ENCODE peak calls at places on chromosomes 6 and 20, in eight cellular contexts. Y is progenitor cell of endocrine pancreas, Q is psoas muscle, T is heart right ventricle, W is endothelial cell, G is IMR-90, O is HCT116, X is adrenal gland. E is an unnamed sample.

GRCh38 chr20:59800309-59800708 is 133.1 kb downstream of the SYCP2 start:
- DNase-seq in Y (no peak), Q (no peak), T (no peak), W (no peak), G (no peak), O (no peak), X (no peak), E (no peak)

GRCh38 chr6:80608881-80609280 is 502.4 kb downstream of the BCKDHB start:
- DNase-seq in Y (no peak), Q (no peak), T (no peak), W (no peak), G (peak), O (no peak), X (no peak), E (no peak)

GRCh38 chr6:47026679-47027078 is 15.5 kb downstream of the ADGRF1 start:
- DNase-seq in Y (no peak), Q (no peak), T (no peak), W (no peak), G (no peak), O (no peak), X (no peak), E (no peak)

GRCh38 chr20:34954905-34955231 is 738 bp downstream of the GSS start:
- DNase-seq in Y (no peak), Q (peak), T (peak), W (peak), G (peak), O (peak), X (peak), E (peak)

GRCh38 chr6:93017213-93017612 is 402.1 kb downstream of the EPHA7 start:
- DNase-seq in Y (no peak), Q (no peak), T (no peak), W (no peak), G (no peak), O (no peak), X (no peak), E (no peak)

GRCh38 chr20:50188879-50189680 is 1.6 kb upstream of the CEBPB start:
- DNase-seq in Y (no peak), Q (peak), T (no peak), W (no peak), G (no peak), O (no peak), X (peak), E (no peak)

GRCh38 chr6:87755697-87756671 is 54.0 kb upstream of the AKIRIN2 start:
- DNase-seq in Y (no peak), Q (no peak), T (no peak), W (no peak), G (peak), O (no peak), X (no peak), E (no peak)

GRCh38 chr6:53236241-53236640 is 87.6 kb upstream of the GCM1 start:
- DNase-seq in Y (no peak), Q (no peak), T (no peak), W (no peak), G (no peak), O (no peak), X (no peak), E (no peak)

GRCh38 chr6:165987483-165988305 is 180.0 kb downstream of the TBXT start:
- DNase-seq in Y (peak), Q (peak), T (peak), W (peak), G (peak), O (no peak), X (peak), E (peak)

GRCh38 chr20:13947719-13948118 is 42.7 kb downstream of the SEL1L2 start:
- DNase-seq in Y (no peak), Q (no peak), T (no peak), W (no peak), G (no peak), O (no peak), X (no peak), E (no peak)

GRCh38 chr20:13953227-13953626 is 37.2 kb downstream of the SEL1L2 start:
- DNase-seq in Y (no peak), Q (no peak), T (no peak), W (no peak), G (no peak), O (no peak), X (no peak), E (no peak)
- TF ChIP-seq CTCF in Y (peak), Q (no peak), T (no peak), W (no peak), G (no peak), O (peak), X (no peak), E (no peak)

DNA sequence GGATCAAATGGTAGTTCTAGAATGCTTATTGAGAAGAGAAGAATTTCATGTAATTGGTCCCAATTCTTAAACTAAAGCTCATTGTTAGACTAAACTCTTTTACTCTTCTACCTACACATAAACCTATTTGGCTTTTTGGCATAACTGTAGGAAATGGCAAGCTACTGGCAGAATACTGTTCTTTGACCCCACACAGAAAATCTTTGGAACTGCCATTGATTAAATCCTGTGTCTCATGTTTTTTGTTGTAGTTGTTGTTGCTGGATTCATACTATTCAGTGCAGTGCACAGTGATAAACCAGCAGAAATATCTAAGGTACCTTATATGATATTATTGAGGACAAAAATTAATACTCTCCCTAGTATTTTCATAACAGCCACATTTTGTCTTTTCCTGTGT is 242.1 kb upstream of the SGK1 start:
- DNase-seq in Y (no peak), Q (no peak), T (no peak), W (no peak), G (no peak), O (no peak), X (no peak), E (no peak)
- TF ChIP-seq CTCF in Y (no peak), Q (no peak), T (no peak), W (no peak), G (no peak), O (no peak), X (no peak), E (no peak)

GRCh38 chr6:130148181-130148580 is 74.6 kb downstream of the SAMD3 start:
- DNase-seq in Y (no peak), Q (no peak), T (no peak), W (no peak), G (no peak), O (no peak), X (no peak), E (no peak)
- TF ChIP-seq CTCF in Y (no peak), Q (no peak), T (no peak), W (peak), G (no peak), O (peak), X (no peak), E (no peak)

GRCh38 chr6:168132531-168133184 is 53.6 kb upstream of the FRMD1 start:
- DNase-seq in Y (peak), Q (peak), T (peak), W (peak), G (peak), O (no peak), X (peak), E (peak)
- TF ChIP-seq CTCF in Y (peak), Q (peak), T (peak), W (no peak), G (peak), O (peak), X (peak), E (peak)

GRCh38 chr6:4644962-4645361 is 131.2 kb upstream of the CDYL start:
- DNase-seq in Y (no peak), Q (no peak), T (no peak), W (no peak), G (peak), O (no peak), X (no peak), E (no peak)

GRCh38 chr6:4651831-4652467 is 124.3 kb upstream of the CDYL start:
- DNase-seq in Y (no peak), Q (no peak), T (no peak), W (no peak), G (no peak), O (no peak), X (no peak), E (no peak)

GRCh38 chr6:4649728-4650127 is 126.5 kb upstream of the CDYL start:
- DNase-seq in Y (no peak), Q (no peak), T (no peak), W (no peak), G (peak), O (no peak), X (no peak), E (no peak)

GRCh38 chr6:4645713-4646356 is 130.4 kb upstream of the CDYL start:
- DNase-seq in Y (no peak), Q (no peak), T (no peak), W (no peak), G (no peak), O (no peak), X (no peak), E (no peak)

GRCh38 chr6:4647414-4648365 is 128.5 kb upstream of the CDYL start:
- DNase-seq in Y (peak), Q (peak), T (peak), W (peak), G (peak), O (peak), X (peak), E (peak)
- TF ChIP-seq CTCF in Y (no peak), Q (no peak), T (no peak), W (no peak), G (no peak), O (no peak), X (no peak), E (no peak)

DNA sequence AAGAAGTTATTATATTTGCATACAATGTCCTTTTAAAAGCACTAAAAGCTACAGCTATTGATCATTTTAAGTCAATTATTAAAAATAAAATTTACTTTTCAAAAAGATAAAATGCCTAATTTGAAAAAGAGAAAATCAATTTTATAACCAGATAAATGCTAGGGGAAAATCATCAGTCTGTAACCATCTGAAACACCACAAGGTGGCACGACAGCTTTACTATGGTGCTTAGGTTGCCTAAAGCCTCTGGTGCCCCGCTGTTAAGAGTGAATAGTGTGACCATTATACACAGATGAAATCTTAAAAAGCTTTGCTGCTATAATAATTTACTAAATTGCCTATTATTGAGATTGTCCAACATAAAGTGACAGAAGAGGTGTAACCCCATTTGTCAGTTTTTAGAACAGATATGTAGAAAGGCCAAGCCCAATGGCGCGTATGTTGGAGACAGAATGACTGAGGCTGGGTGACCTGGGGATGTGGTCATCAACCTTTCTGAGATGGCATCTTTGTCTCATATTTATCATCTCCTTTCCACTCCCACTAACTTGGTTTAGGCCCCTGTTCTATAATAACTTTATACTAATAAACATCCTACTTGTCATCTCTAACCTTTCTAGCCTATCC is 100.8 kb downstream of the MOXD1 start:
- DNase-seq in Y (no peak), Q (no peak), T (peak), W (peak), G (peak), O (peak), X (peak), E (peak)
- TF ChIP-seq CTCF in Y (peak), Q (peak), T (peak), W (peak), G (peak), O (peak), X (peak), E (peak)

GRCh38 chr6:138403801-138404665 is at the start of gene HEBP2:
- DNase-seq in Y (peak), Q (peak), T (peak), W (peak), G (peak), O (peak), X (peak), E (peak)

GRCh38 chr6:138404666-138405337 is 779 bp downstream of the HEBP2 start:
- DNase-seq in Y (no peak), Q (peak), T (no peak), W (no peak), G (no peak), O (no peak), X (peak), E (no peak)

GRCh38 chr6:138401960-138402832 is 1.8 kb upstream of the HEBP2 start:
- DNase-seq in Y (no peak), Q (no peak), T (no peak), W (no peak), G (no peak), O (no peak), X (no peak), E (no peak)

GRCh38 chr6:138402833-138403187 is 1.2 kb upstream of the HEBP2 start:
- DNase-seq in Y (no peak), Q (no peak), T (no peak), W (no peak), G (no peak), O (no peak), X (no peak), E (no peak)

GRCh38 chr6:138403324-138403800 is 661 bp upstream of the HEBP2 start:
- DNase-seq in Y (peak), Q (peak), T (peak), W (peak), G (no peak), O (no peak), X (peak), E (peak)
- TF ChIP-seq CTCF in Y (peak), Q (peak), T (peak), W (no peak), G (peak), O (no peak), X (no peak), E (no peak)

GRCh38 chr20:57609842-57610167 is 10.4 kb downstream of the ZBP1 start:
- DNase-seq in Y (no peak), Q (no peak), T (no peak), W (no peak), G (no peak), O (no peak), X (no peak), E (no peak)
- TF ChIP-seq CTCF in Y (peak), Q (no peak), T (no peak), W (no peak), G (no peak), O (peak), X (no peak), E (peak)

GRCh38 chr20:36217226-36217625 is 19.1 kb upstream of the AAR2 start:
- DNase-seq in Y (no peak), Q (no peak), T (no peak), W (no peak), G (no peak), O (peak), X (no peak), E (peak)
- TF ChIP-seq CTCF in Y (peak), Q (no peak), T (no peak), W (peak), G (no peak), O (peak), X (no peak), E (peak)